ENCODE peak calls at places on chromosomes 11 and 22, in eight cellular contexts. K, H, E, O, D, N, T and Y are unnamed samples.

GRCh38 chr22:39244496-39245129 is at the start of gene PDGFB:
- DNase-seq in K (no peak), H (no peak), E (no peak), O (no peak), D (no peak), N (no peak), T (no peak), Y (no peak)

GRCh38 chr11:74139151-74139918 is 31.5 kb downstream of the C2CD3 start:
- DNase-seq in K (no peak), H (no peak), E (no peak), O (no peak), D (no peak), N (no peak), T (no peak), Y (no peak)

GRCh38 chr11:70471254-70471653 is 72.9 kb downstream of the CTTN start:
- DNase-seq in K (no peak), H (no peak), E (no peak), O (no peak), D (no peak), N (no peak), T (peak), Y (no peak)

GRCh38 chr11:101583180-101584128 is at the start of gene TRPC6:
- DNase-seq in K (no peak), H (no peak), E (no peak), O (no peak), D (peak), N (no peak), T (peak), Y (no peak)

GRCh38 chr22:22891139-22891621 is 3.6 kb downstream of the IGLL5 start:
- DNase-seq in K (no peak), H (no peak), E (no peak), O (no peak), D (no peak), N (no peak), T (no peak), Y (no peak)

GRCh38 chr22:19819209-19819910 is 35.3 kb downstream of the GNB1L start:
- DNase-seq in K (no peak), H (no peak), E (no peak), O (no peak), D (no peak), N (no peak), T (no peak), Y (no peak)

GRCh38 chr22:25970348-25970995 is 198.8 kb upstream of the SEZ6L start:
- DNase-seq in K (no peak), H (no peak), E (no peak), O (no peak), D (no peak), N (no peak), T (no peak), Y (no peak)

GRCh38 chr11:10894666-10895065 is 36.8 kb upstream of the ZBED5 start:
- DNase-seq in K (no peak), H (no peak), E (no peak), O (no peak), D (no peak), N (no peak), T (no peak), Y (no peak)

GRCh38 chr11:8564526-8564925 is 29.5 kb downstream of the STK33 start:
- DNase-seq in K (no peak), H (no peak), E (no peak), O (no peak), D (no peak), N (no peak), T (no peak), Y (no peak)

GRCh38 chr22:42338502-42338901 is 68.0 kb upstream of the TCF20 start:
- DNase-seq in K (no peak), H (no peak), E (no peak), O (no peak), D (no peak), N (no peak), T (no peak), Y (no peak)

GRCh38 chr11:102837646-102838045 is 5.8 kb downstream of the MMP3 start:
- DNase-seq in K (no peak), H (no peak), E (no peak), O (no peak), D (no peak), N (no peak), T (no peak), Y (no peak)

GRCh38 chr11:73384871-73385692 is 8.9 kb downstream of the RELT start:
- DNase-seq in K (peak), H (no peak), E (no peak), O (no peak), D (no peak), N (no peak), T (no peak), Y (no peak)

GRCh38 chr11:36455658-36456111 is 54.4 kb downstream of the TRAF6 start:
- DNase-seq in K (no peak), H (no peak), E (peak), O (peak), D (peak), N (no peak), T (peak), Y (no peak)

GRCh38 chr22:44531487-44531886 is 33.5 kb upstream of the RTL6 start:
- DNase-seq in K (no peak), H (no peak), E (no peak), O (no peak), D (peak), N (no peak), T (no peak), Y (no peak)

GRCh38 chr22:21755855-21756284 is 20.3 kb upstream of the YPEL1 start:
- DNase-seq in K (no peak), H (no peak), E (no peak), O (no peak), D (no peak), N (no peak), T (no peak), Y (no peak)

GRCh38 chr11:26331911-26332571 is at the start of gene ANO3:
- DNase-seq in K (peak), H (no peak), E (peak), O (no peak), D (peak), N (no peak), T (peak), Y (no peak)

GRCh38 chr11:64292458-64293254 is 1.6 kb downstream of the KCNK4 start:
- DNase-seq in K (no peak), H (no peak), E (no peak), O (no peak), D (no peak), N (no peak), T (no peak), Y (no peak)

GRCh38 chr11:64290894-64291745 is at the start of gene KCNK4:
- DNase-seq in K (no peak), H (no peak), E (no peak), O (no peak), D (no peak), N (no peak), T (no peak), Y (no peak)

GRCh38 chr11:64290352-64290751 is 750 bp upstream of the KCNK4 start:
- DNase-seq in K (no peak), H (no peak), E (no peak), O (no peak), D (no peak), N (no peak), T (no peak), Y (no peak)

GRCh38 chr11:64289011-64289564 is 2.0 kb upstream of the KCNK4 start:
- DNase-seq in K (peak), H (no peak), E (no peak), O (no peak), D (no peak), N (no peak), T (no peak), Y (no peak)

GRCh38 chr11:64291746-64292457 is 800 bp downstream of the KCNK4 start:
- DNase-seq in K (no peak), H (no peak), E (no peak), O (no peak), D (no peak), N (no peak), T (no peak), Y (no peak)
- H3K4me3 ChIP-seq in K (peak), H (no peak), E (peak), O (peak), D (peak), N (no peak), T (no peak), Y (peak)

GRCh38 chr11:94184362-94184761 is 55.7 kb downstream of the PANX1 start:
- DNase-seq in K (no peak), H (no peak), E (no peak), O (no peak), D (no peak), N (no peak), T (no peak), Y (no peak)
- H3K4me3 ChIP-seq in K (no peak), H (no peak), E (no peak), O (no peak), D (no peak), N (no peak), T (no peak), Y (no peak)

GRCh38 chr11:60910711-60911366 is 3.1 kb upstream of the TMEM109 start:
- DNase-seq in K (no peak), H (no peak), E (no peak), O (no peak), D (no peak), N (no peak), T (no peak), Y (no peak)

GRCh38 chr11:60910281-60910687 is 3.7 kb upstream of the TMEM109 start:
- DNase-seq in K (no peak), H (no peak), E (no peak), O (no peak), D (no peak), N (no peak), T (no peak), Y (no peak)

GRCh38 chr11:60913793-60914619 is at the start of gene TMEM109:
- DNase-seq in K (peak), H (peak), E (peak), O (peak), D (peak), N (peak), T (peak), Y (peak)

GRCh38 chr11:60912851-60913550 is 957 bp upstream of the TMEM109 start:
- DNase-seq in K (no peak), H (no peak), E (no peak), O (no peak), D (peak), N (no peak), T (no peak), Y (no peak)

GRCh38 chr11:60912223-60912850 is 1.6 kb upstream of the TMEM109 start:
- DNase-seq in K (no peak), H (peak), E (no peak), O (no peak), D (peak), N (no peak), T (no peak), Y (no peak)
- H3K4me3 ChIP-seq in K (no peak), H (peak), E (no peak), O (no peak), D (no peak), N (peak), T (no peak), Y (no peak)

DNA sequence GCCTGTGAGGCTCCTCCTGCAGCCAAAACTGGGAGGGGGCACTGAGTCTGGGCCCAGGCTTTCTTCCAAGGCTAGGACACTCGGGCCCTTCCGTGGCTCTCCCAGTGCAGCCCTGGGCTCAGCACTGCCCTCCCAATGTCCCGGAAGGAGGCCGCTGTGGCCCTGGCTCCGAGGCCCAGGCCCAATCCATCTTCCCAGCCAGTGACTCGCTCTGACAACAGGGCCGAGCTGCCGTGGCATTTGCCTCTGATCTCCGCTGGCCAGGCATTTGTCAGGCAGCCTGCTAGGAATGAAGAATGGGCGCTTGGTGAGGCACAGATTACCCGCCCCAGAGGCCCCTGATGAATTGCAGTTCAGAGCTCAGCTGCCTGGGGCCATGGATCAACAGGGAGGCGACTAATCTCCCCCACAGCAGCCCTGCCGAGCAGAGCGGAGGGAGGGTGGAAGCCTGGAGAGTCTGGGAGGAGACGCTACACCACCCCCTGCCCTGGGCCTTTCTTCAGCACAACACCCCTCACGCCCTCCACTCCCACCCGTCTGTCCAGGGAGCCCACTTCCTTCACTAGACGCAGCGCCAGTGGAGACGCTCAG is 8.3 kb downstream of the FXYD2 start:
- DNase-seq in K (no peak), H (no peak), E (no peak), O (no peak), D (no peak), N (no peak), T (no peak), Y (no peak)
- H3K4me3 ChIP-seq in K (no peak), H (no peak), E (no peak), O (no peak), D (no peak), N (no peak), T (no peak), Y (no peak)

DNA sequence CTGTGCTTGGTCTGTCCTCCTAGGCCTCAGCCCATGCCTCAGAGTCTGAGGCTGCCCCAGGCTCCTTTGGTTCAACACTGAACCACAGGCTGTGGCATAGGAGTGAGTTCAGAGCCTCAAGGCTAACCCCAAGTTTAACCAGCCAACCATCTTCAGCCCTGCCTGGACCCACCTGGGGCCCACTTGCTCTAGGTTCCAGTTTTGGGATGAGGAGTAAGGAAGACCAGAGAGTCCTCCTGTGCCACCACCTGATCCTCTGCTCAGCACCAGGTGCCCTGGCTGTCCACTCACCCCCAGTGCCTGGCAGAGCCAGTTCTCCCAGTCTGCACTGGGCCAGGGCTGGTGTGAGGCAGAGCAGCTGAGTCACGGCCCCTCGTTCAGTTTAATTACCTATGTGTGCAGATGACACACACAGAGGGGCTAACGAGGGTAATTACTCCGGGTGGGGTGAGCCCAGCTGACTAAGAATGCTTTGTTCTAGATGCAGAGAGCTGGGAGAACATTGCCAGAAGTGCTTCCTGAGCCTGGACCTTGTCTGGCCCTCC is 12.0 kb upstream of the TMPRSS13 start:
- DNase-seq in K (peak), H (no peak), E (no peak), O (no peak), D (peak), N (no peak), T (no peak), Y (no peak)
- H3K4me3 ChIP-seq in K (no peak), H (no peak), E (no peak), O (no peak), D (no peak), N (no peak), T (no peak), Y (no peak)